ENCODE peak calls at places on chromosomes 11 and 22, in seven cellular contexts. One of them, this sample, is unnamed.

GRCh38 chr11:118917488-118918127 is 8.1 kb downstream of the BCL9L start:
- DNase-seq in CD8-positive, alpha-beta memory T cell: peak
- DNase-seq in effector memory CD4-positive, alpha-beta T cell: peak
- DNase-seq in H7: peak
- DNase-seq in stimulated activated CD4-positive, alpha-beta T cell treated with anti-CD3 and anti-CD28 coated beads, Interleukin-1b, Interleukin-23, amount 100 ng/mL, for 48 hours: peak
- DNase-seq in hippocampal formation: no peak
- DNase-seq in NCI-H1105 treated with DMSO at 0.1 percent for 48 hours: peak
- DNase-seq in this sample: peak

GRCh38 chr11:120941000-120941399 is 82.9 kb upstream of the TBCEL start:
- DNase-seq in NCI-H1105 treated with DMSO at 0.1 percent for 48 hours: no peak
- DNase-seq in effector memory CD4-positive, alpha-beta T cell: no peak
- DNase-seq in hippocampal formation: no peak
- DNase-seq in H7: no peak
- DNase-seq in stimulated activated CD4-positive, alpha-beta T cell treated with anti-CD3 and anti-CD28 coated beads, Interleukin-1b, Interleukin-23, amount 100 ng/mL, for 48 hours: no peak
- DNase-seq in CD8-positive, alpha-beta memory T cell: no peak
- DNase-seq in this sample: no peak

GRCh38 chr11:115544422-115544821 is 40.2 kb upstream of the CADM1 start:
- DNase-seq in hippocampal formation: no peak
- DNase-seq in stimulated activated CD4-positive, alpha-beta T cell treated with anti-CD3 and anti-CD28 coated beads, Interleukin-1b, Interleukin-23, amount 100 ng/mL, for 48 hours: no peak
- DNase-seq in NCI-H1105 treated with DMSO at 0.1 percent for 48 hours: no peak
- DNase-seq in CD8-positive, alpha-beta memory T cell: no peak
- DNase-seq in effector memory CD4-positive, alpha-beta T cell: no peak
- DNase-seq in H7: no peak
- DNase-seq in this sample: no peak

GRCh38 chr22:45740236-45740635 is 68.6 kb downstream of the ATXN10 start:
- DNase-seq in hippocampal formation: no peak
- DNase-seq in effector memory CD4-positive, alpha-beta T cell: no peak
- DNase-seq in H7: no peak
- DNase-seq in stimulated activated CD4-positive, alpha-beta T cell treated with anti-CD3 and anti-CD28 coated beads, Interleukin-1b, Interleukin-23, amount 100 ng/mL, for 48 hours: no peak
- DNase-seq in CD8-positive, alpha-beta memory T cell: no peak
- DNase-seq in NCI-H1105 treated with DMSO at 0.1 percent for 48 hours: no peak
- DNase-seq in this sample: no peak

GRCh38 chr11:17550455-17551346 is 3.6 kb downstream of the OTOG start:
- DNase-seq in hippocampal formation: no peak
- DNase-seq in H7: no peak
- DNase-seq in CD8-positive, alpha-beta memory T cell: no peak
- DNase-seq in stimulated activated CD4-positive, alpha-beta T cell treated with anti-CD3 and anti-CD28 coated beads, Interleukin-1b, Interleukin-23, amount 100 ng/mL, for 48 hours: no peak
- DNase-seq in NCI-H1105 treated with DMSO at 0.1 percent for 48 hours: no peak
- DNase-seq in effector memory CD4-positive, alpha-beta T cell: no peak
- DNase-seq in this sample: no peak

GRCh38 chr11:46390331-46391171 is 1.0 kb downstream of the CHRM4 start:
- DNase-seq in H7: peak
- DNase-seq in stimulated activated CD4-positive, alpha-beta T cell treated with anti-CD3 and anti-CD28 coated beads, Interleukin-1b, Interleukin-23, amount 100 ng/mL, for 48 hours: no peak
- DNase-seq in NCI-H1105 treated with DMSO at 0.1 percent for 48 hours: peak
- DNase-seq in hippocampal formation: no peak
- DNase-seq in CD8-positive, alpha-beta memory T cell: no peak
- DNase-seq in effector memory CD4-positive, alpha-beta T cell: no peak
- DNase-seq in this sample: peak

GRCh38 chr11:111378773-111379499 is at the start of gene POU2AF1:
- DNase-seq in stimulated activated CD4-positive, alpha-beta T cell treated with anti-CD3 and anti-CD28 coated beads, Interleukin-1b, Interleukin-23, amount 100 ng/mL, for 48 hours: peak
- DNase-seq in H7: peak
- DNase-seq in effector memory CD4-positive, alpha-beta T cell: peak
- DNase-seq in hippocampal formation: no peak
- DNase-seq in NCI-H1105 treated with DMSO at 0.1 percent for 48 hours: no peak
- DNase-seq in CD8-positive, alpha-beta memory T cell: peak
- DNase-seq in this sample: no peak

GRCh38 chr11:22244986-22245592 is 52.2 kb downstream of the ANO5 start:
- DNase-seq in stimulated activated CD4-positive, alpha-beta T cell treated with anti-CD3 and anti-CD28 coated beads, Interleukin-1b, Interleukin-23, amount 100 ng/mL, for 48 hours: peak
- DNase-seq in effector memory CD4-positive, alpha-beta T cell: no peak
- DNase-seq in hippocampal formation: peak
- DNase-seq in NCI-H1105 treated with DMSO at 0.1 percent for 48 hours: peak
- DNase-seq in H7: peak
- DNase-seq in CD8-positive, alpha-beta memory T cell: peak
- DNase-seq in this sample: peak

GRCh38 chr11:71947498-71947897 is 18.7 kb downstream of the RNF121 start:
- DNase-seq in stimulated activated CD4-positive, alpha-beta T cell treated with anti-CD3 and anti-CD28 coated beads, Interleukin-1b, Interleukin-23, amount 100 ng/mL, for 48 hours: no peak
- DNase-seq in hippocampal formation: no peak
- DNase-seq in NCI-H1105 treated with DMSO at 0.1 percent for 48 hours: no peak
- DNase-seq in effector memory CD4-positive, alpha-beta T cell: no peak
- DNase-seq in H7: no peak
- DNase-seq in CD8-positive, alpha-beta memory T cell: no peak
- DNase-seq in this sample: no peak

GRCh38 chr11:2988996-2989395 is 3.1 kb downstream of the NAP1L4 start:
- DNase-seq in hippocampal formation: no peak
- DNase-seq in stimulated activated CD4-positive, alpha-beta T cell treated with anti-CD3 and anti-CD28 coated beads, Interleukin-1b, Interleukin-23, amount 100 ng/mL, for 48 hours: no peak
- DNase-seq in effector memory CD4-positive, alpha-beta T cell: no peak
- DNase-seq in CD8-positive, alpha-beta memory T cell: peak
- DNase-seq in NCI-H1105 treated with DMSO at 0.1 percent for 48 hours: no peak
- DNase-seq in H7: no peak
- DNase-seq in this sample: no peak

GRCh38 chr22:44624689-44625420 is 77.1 kb upstream of the PRR5 start:
- DNase-seq in CD8-positive, alpha-beta memory T cell: no peak
- DNase-seq in effector memory CD4-positive, alpha-beta T cell: no peak
- DNase-seq in NCI-H1105 treated with DMSO at 0.1 percent for 48 hours: no peak
- DNase-seq in stimulated activated CD4-positive, alpha-beta T cell treated with anti-CD3 and anti-CD28 coated beads, Interleukin-1b, Interleukin-23, amount 100 ng/mL, for 48 hours: no peak
- DNase-seq in hippocampal formation: no peak
- DNase-seq in H7: peak
- DNase-seq in this sample: peak

GRCh38 chr11:130249371-130249770 is 65.3 kb downstream of the ZBTB44 start:
- DNase-seq in NCI-H1105 treated with DMSO at 0.1 percent for 48 hours: no peak
- DNase-seq in H7: no peak
- DNase-seq in hippocampal formation: no peak
- DNase-seq in effector memory CD4-positive, alpha-beta T cell: no peak
- DNase-seq in CD8-positive, alpha-beta memory T cell: no peak
- DNase-seq in stimulated activated CD4-positive, alpha-beta T cell treated with anti-CD3 and anti-CD28 coated beads, Interleukin-1b, Interleukin-23, amount 100 ng/mL, for 48 hours: no peak
- DNase-seq in this sample: no peak

GRCh38 chr11:92225563-92226308 is 1.1 kb downstream of the FAT3 start:
- DNase-seq in NCI-H1105 treated with DMSO at 0.1 percent for 48 hours: peak
- DNase-seq in hippocampal formation: peak
- DNase-seq in CD8-positive, alpha-beta memory T cell: no peak
- DNase-seq in effector memory CD4-positive, alpha-beta T cell: no peak
- DNase-seq in H7: peak
- DNase-seq in stimulated activated CD4-positive, alpha-beta T cell treated with anti-CD3 and anti-CD28 coated beads, Interleukin-1b, Interleukin-23, amount 100 ng/mL, for 48 hours: no peak
- DNase-seq in this sample: peak

This sample was measured in endodermal cell.